ENCODE peak calls at places on chromosomes 4 and X, in four cellular contexts. A, F, C and G are unnamed samples.

GRCh38 chr4:7096264-7096663 is 28.4 kb upstream of the GRPEL1 start:
- DNase-seq in A (no peak), F (no peak), C (no peak), G (no peak)

GRCh38 chrX:39399387-39399786 is 598.1 kb downstream of the MID1IP1 start:
- DNase-seq in A (no peak), F (no peak), C (no peak), G (no peak)

GRCh38 chr4:69748176-69748575 is 12.2 kb downstream of the SULT1B1 start:
- DNase-seq in A (no peak), F (no peak), C (no peak), G (no peak)

GRCh38 chr4:86302242-86302641 is 57.6 kb downstream of the MAPK10 start:
- DNase-seq in A (peak; percentile 50), F (no peak), C (peak; percentile 36), G (no peak)

GRCh38 chr4:135927651-135928050 is 1604.6 kb downstream of the PCDH18 start:
- DNase-seq in A (no peak), F (no peak), C (no peak), G (no peak)

GRCh38 chrX:64187762-64188150 is 17.8 kb downstream of the AMER1 start:
- DNase-seq in A (no peak), F (no peak), C (no peak), G (no peak)

GRCh38 chrX:140507223-140507981 is 2.5 kb upstream of the SOX3 start:
- DNase-seq in A (no peak), F (no peak), C (peak; percentile 20), G (no peak)

GRCh38 chr4:81352476-81352875 is 119.2 kb downstream of the RASGEF1B start:
- DNase-seq in A (no peak), F (no peak), C (no peak), G (no peak)

GRCh38 chrX:39814391-39814790 is 283.4 kb downstream of the BCOR start:
- DNase-seq in A (no peak), F (no peak), C (no peak), G (peak; percentile 42)

GRCh38 chr4:98601719-98602118 is 56.7 kb downstream of the TSPAN5 start:
- DNase-seq in A (no peak), F (no peak), C (no peak), G (no peak)

GRCh38 chr4:113958766-113959540 is 20.5 kb downstream of the ARSJ start:
- DNase-seq in A (no peak), F (no peak), C (no peak), G (no peak)

GRCh38 chr4:64713256-64713840 is 304.1 kb upstream of the TECRL start:
- DNase-seq in A (no peak), F (no peak), C (peak; percentile 9), G (peak; percentile 8)

GRCh38 chr4:184649971-184650855 is 675 bp downstream of the PRIMPOL start:
- DNase-seq in A (no peak), F (no peak), C (peak; percentile 31), G (peak; percentile 53)

GRCh38 chr4:148790246-148790645 is 348.0 kb upstream of the NR3C2 start:
- DNase-seq in A (no peak), F (no peak), C (no peak), G (no peak)

GRCh38 chr4:41455215-41455614 is 82.7 kb upstream of the LIMCH1 start:
- DNase-seq in A (no peak), F (no peak), C (no peak), G (no peak)

DNA sequence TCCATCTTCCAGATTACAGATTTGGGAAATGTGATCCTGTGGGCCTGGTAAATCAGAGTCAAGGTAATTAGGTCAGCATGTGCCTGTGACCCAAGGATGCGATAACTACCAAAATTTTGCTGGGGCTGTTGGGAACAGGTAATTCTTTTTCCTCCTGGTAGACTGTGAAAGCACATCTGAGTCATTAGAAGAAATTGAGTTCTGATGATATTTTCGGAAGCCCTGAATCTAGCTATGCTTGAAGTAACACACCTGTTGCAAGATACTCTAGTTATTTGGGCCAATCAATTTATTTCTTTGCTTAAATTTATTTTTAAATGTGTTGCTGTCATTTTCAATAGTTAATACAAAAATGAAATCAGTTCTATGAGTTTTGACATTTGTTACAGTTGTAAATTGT is 903.6 kb downstream of the RPA4 start:
- DNase-seq in A (no peak), F (no peak), C (no peak), G (no peak)
- TF ChIP-seq USF1 in A (no peak), F (no peak), C (no peak), G (no peak)

GRCh38 chr4:4397441-4397819 is 10.5 kb downstream of the NSG1 start:
- DNase-seq in A (no peak), F (no peak), C (no peak), G (no peak)

GRCh38 chr4:4396628-4397440 is 9.9 kb downstream of the NSG1 start:
- DNase-seq in A (no peak), F (no peak), C (no peak), G (no peak)

GRCh38 chr4:4394644-4395043 is 7.7 kb downstream of the NSG1 start:
- DNase-seq in A (no peak), F (no peak), C (peak; percentile 59), G (no peak)

GRCh38 chr4:4398430-4398829 is 11.5 kb downstream of the NSG1 start:
- DNase-seq in A (no peak), F (no peak), C (no peak), G (no peak)

GRCh38 chr4:4395849-4396627 is 9.1 kb downstream of the NSG1 start:
- DNase-seq in A (peak; percentile 40), F (no peak), C (peak; percentile 61), G (no peak)
- TF ChIP-seq USF1 in A (no peak), F (no peak), C (no peak), G (no peak)

GRCh38 chrX:129682979-129683378 is 28.2 kb upstream of the APLN start:
- DNase-seq in A (no peak), F (no peak), C (no peak), G (no peak)

GRCh38 chrX:129690435-129690834 is 35.7 kb upstream of the APLN start:
- DNase-seq in A (no peak), F (no peak), C (no peak), G (no peak)

GRCh38 chrX:129689881-129690280 is 35.1 kb upstream of the APLN start:
- DNase-seq in A (no peak), F (no peak), C (no peak), G (no peak)

GRCh38 chrX:129688097-129688496 is 33.3 kb upstream of the APLN start:
- DNase-seq in A (no peak), F (no peak), C (no peak), G (no peak)

DNA sequence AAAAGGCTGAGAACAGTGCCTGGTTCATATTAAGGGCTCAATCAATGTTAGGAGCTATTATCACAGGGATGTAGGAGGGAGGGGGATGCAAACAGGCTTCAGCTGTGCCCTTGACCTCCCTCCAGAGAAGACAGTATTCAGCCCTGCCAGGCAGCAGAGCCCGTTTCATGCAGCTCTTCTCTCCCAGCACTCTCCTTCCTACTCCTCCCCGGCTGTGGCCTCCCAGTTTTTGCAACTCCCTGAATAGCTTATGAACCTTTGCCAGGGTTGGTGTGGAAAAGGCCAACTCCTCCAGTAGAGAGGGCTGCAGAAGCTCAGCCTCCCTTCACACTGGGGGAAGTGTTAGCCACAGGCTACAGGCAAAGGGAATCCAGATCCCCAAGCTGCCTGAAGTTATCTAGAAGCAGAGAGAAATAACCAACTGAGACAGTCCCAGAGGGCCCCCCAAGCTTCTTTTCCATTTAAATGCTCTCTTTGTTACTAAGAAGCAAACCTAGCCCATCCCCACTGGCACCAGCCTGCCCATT is 31.7 kb upstream of the APLN start:
- DNase-seq in A (no peak), F (no peak), C (no peak), G (no peak)
- TF ChIP-seq USF1 in A (no peak), F (no peak), C (no peak), G (no peak)

DNA sequence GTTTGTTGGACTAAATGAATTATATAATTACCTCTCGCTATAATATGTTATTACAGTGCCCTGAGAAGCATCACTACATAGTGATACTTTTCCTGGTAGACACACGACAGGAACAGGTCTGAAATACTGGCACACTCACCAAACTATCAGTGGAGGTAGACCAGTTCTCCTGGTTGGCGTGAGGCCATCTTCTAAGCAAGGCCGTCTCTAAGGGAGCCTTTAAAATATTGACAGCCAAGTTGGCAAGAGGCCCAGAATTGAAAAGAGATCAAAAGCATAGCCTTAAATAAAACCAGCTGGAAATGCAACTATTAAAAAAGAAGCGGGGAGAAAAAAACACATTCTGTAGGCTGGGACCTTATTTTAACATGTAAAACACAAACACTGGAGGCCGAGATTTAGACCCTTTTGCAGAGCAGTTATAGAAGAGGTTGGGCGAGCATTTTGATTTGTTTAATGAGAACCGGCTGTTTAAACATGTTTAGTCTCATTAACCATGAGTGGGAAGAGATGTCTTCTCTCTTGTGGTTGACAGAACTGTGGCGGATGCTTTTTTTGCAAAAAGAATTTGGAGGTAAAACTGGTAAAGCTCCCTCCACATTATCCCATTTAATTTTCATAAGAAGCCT is 233.0 kb upstream of the CLNK start:
- DNase-seq in A (no peak), F (no peak), C (no peak), G (no peak)
- TF ChIP-seq USF1 in A (no peak), F (no peak), C (no peak), G (no peak)

DNA sequence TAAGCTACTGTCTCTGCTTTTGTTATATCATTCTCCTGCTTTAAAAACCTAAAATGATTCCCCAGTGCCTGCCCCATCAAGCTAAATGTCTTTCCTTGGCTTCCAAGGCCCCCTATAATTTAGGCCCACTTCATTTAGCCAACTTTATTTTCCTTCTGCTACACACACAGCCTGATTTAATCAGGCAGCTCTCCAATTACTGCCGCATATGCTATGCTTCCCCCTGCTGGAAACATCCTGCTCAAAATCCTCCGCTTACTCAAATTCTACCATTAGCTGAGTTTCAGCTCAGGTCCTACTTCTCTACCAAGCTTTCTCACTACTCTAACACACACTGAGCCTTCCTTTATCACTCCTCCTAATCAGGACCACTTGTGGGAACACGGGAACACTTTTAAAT is 17.0 kb downstream of the LAMP2 start:
- DNase-seq in A (peak; percentile 13), F (no peak), C (peak; percentile 50), G (no peak)
- TF ChIP-seq USF1 in A (no peak), F (no peak), C (no peak), G (no peak)

GRCh38 chr4:20318011-20318898 is 66.5 kb downstream of the SLIT2 start:
- DNase-seq in A (no peak), F (no peak), C (no peak), G (no peak)

GRCh38 chr4:20318899-20319291 is 67.2 kb downstream of the SLIT2 start:
- DNase-seq in A (no peak), F (no peak), C (no peak), G (no peak)

GRCh38 chr4:20319785-20320184 is 68.1 kb downstream of the SLIT2 start:
- DNase-seq in A (no peak), F (no peak), C (no peak), G (no peak)

GRCh38 chr4:20320232-20320631 is 68.5 kb downstream of the SLIT2 start:
- DNase-seq in A (no peak), F (no peak), C (no peak), G (no peak)

GRCh38 chr4:20317424-20317985 is 65.8 kb downstream of the SLIT2 start:
- DNase-seq in A (no peak), F (no peak), C (no peak), G (no peak)
- TF ChIP-seq USF1 in A (no peak), F (no peak), C (no peak), G (no peak)